ENCODE peak calls at places on chromosomes 3 and 15, in five cellular contexts. G, D, I, M and N are unnamed samples.

GRCh38 chr3:185825639-185826481 is 1.0 kb upstream of the IGF2BP2 start:
- DNase-seq in G (peak), I (peak), D (peak), M (peak), N (no peak)

GRCh38 chr3:46756642-46757041 is 39.0 kb upstream of the PRSS50 start:
- DNase-seq in D (no peak), G (no peak), I (no peak), M (no peak), N (no peak)

GRCh38 chr15:77035584-77035983 is 35.3 kb downstream of the TSPAN3 start:
- DNase-seq in G (no peak), D (no peak), M (no peak), I (no peak), N (no peak)

GRCh38 chr3:33166095-33166494 is 52.3 kb downstream of the CRTAP start:
- DNase-seq in I (no peak), M (no peak), G (no peak), D (no peak), N (no peak)

GRCh38 chr3:124119056-124119721 is 127.3 kb upstream of the ROPN1 start:
- DNase-seq in I (no peak), M (no peak), G (no peak), D (peak), N (no peak)

GRCh38 chr3:184815046-184815930 is 3.3 kb downstream of the VPS8 start:
- DNase-seq in M (no peak), D (no peak), G (no peak), I (peak), N (no peak)

GRCh38 chr3:191314109-191314728 is 15.0 kb upstream of the CCDC50 start:
- DNase-seq in G (no peak), I (no peak), D (no peak), M (no peak), N (no peak)

GRCh38 chr15:57332326-57332725 is 44.0 kb upstream of the CGNL1 start:
- DNase-seq in D (no peak), M (no peak), I (no peak), G (no peak), N (no peak)

GRCh38 chr3:106302451-106303221 is 433.8 kb upstream of the CBLB start:
- DNase-seq in I (no peak), D (no peak), M (peak), G (peak), N (peak)

GRCh38 chr3:194607592-194608386 is 25.4 kb downstream of the TMEM44 start:
- DNase-seq in M (no peak), I (no peak), G (no peak), D (no peak), N (no peak)

GRCh38 chr15:99053380-99054024 is 45.9 kb upstream of the PGPEP1L start:
- DNase-seq in M (no peak), G (no peak), D (no peak), I (no peak), N (no peak)